ENCODE peak calls at places on chromosomes 16 and 17, in nine cellular contexts. C, Q, G, O, N, X, T, E and W are unnamed samples.

GRCh38 chr17:60086822-60087591 is 8.3 kb upstream of the HEATR6 start:
- DNase-seq in E (no peak), T (no peak), X (peak), C (no peak), O (no peak), N (no peak), Q (no peak), G (peak), W (no peak)

GRCh38 chr16:983044-984030 is 1.8 kb downstream of the SOX8 start:
- DNase-seq in X (no peak), O (no peak), N (no peak), Q (no peak), T (no peak), C (no peak), G (no peak), E (no peak), W (no peak)

GRCh38 chr17:71801301-71801700 is 319.5 kb upstream of the SOX9 start:
- DNase-seq in N (no peak), X (no peak), Q (no peak), E (no peak), O (no peak), T (no peak), G (no peak), C (no peak), W (no peak)

GRCh38 chr17:5571281-5571680 is 13.0 kb downstream of the NLRP1 start:
- DNase-seq in Q (no peak), X (no peak), E (no peak), N (no peak), G (no peak), C (no peak), T (no peak), O (no peak), W (no peak)

GRCh38 chr17:80045703-80046102 is 9.3 kb downstream of the CCDC40 start:
- DNase-seq in G (no peak), E (no peak), Q (no peak), X (no peak), O (no peak), C (no peak), N (no peak), T (no peak), W (no peak)

GRCh38 chr16:89961920-89962319 is 13.4 kb downstream of the DEF8 start:
- DNase-seq in N (no peak), G (peak), O (no peak), T (no peak), Q (no peak), E (no peak), X (no peak), C (no peak), W (no peak)

GRCh38 chr17:64209983-64210382 is 53.1 kb downstream of the TEX2 start:
- DNase-seq in O (no peak), E (no peak), G (no peak), T (no peak), X (no peak), C (no peak), Q (no peak), N (no peak), W (no peak)

GRCh38 chr17:56939869-56940484 is 20.9 kb downstream of the COIL start:
- DNase-seq in G (no peak), X (no peak), C (no peak), T (peak), Q (no peak), N (peak), E (no peak), O (no peak), W (no peak)

GRCh38 chr17:34542700-34543336 is 36.6 kb upstream of the TMEM132E start:
- DNase-seq in O (peak), C (no peak), T (no peak), X (peak), Q (no peak), E (no peak), N (no peak), G (no peak), W (no peak)

GRCh38 chr16:55418586-55418985 is 60.4 kb upstream of the MMP2 start:
- DNase-seq in X (no peak), Q (no peak), O (no peak), C (no peak), N (no peak), T (no peak), G (no peak), E (no peak), W (no peak)

GRCh38 chr16:86391486-86391885 is 118.8 kb upstream of the FOXF1 start:
- DNase-seq in X (no peak), T (no peak), O (no peak), G (no peak), N (no peak), C (no peak), E (no peak), Q (no peak), W (no peak)

GRCh38 chr17:28267720-28268609 is 51.0 kb upstream of the TMEM97 start:
- DNase-seq in N (no peak), G (no peak), T (no peak), O (no peak), X (no peak), E (no peak), C (no peak), Q (no peak), W (no peak)

GRCh38 chr17:10127819-10128375 is 70.5 kb downstream of the GAS7 start:
- DNase-seq in Q (no peak), G (peak), T (no peak), C (no peak), E (peak), N (peak), X (peak), O (peak), W (peak)

GRCh38 chr16:23286131-23286532 is 16.0 kb upstream of the SCNN1B start:
- DNase-seq in G (no peak), T (no peak), C (no peak), Q (no peak), O (no peak), E (no peak), N (no peak), X (no peak), W (no peak)

GRCh38 chr16:23284584-23284983 is 17.5 kb upstream of the SCNN1B start:
- DNase-seq in O (no peak), Q (no peak), X (no peak), C (no peak), T (no peak), E (no peak), N (no peak), G (no peak), W (no peak)

GRCh38 chr16:23283571-23283970 is 18.5 kb upstream of the SCNN1B start:
- DNase-seq in N (no peak), G (no peak), O (no peak), C (no peak), E (no peak), T (no peak), X (no peak), Q (no peak), W (no peak)

GRCh38 chr16:23280483-23280967 is 21.6 kb upstream of the SCNN1B start:
- DNase-seq in X (no peak), T (no peak), E (no peak), C (no peak), G (no peak), N (no peak), Q (no peak), O (no peak), W (no peak)

DNA sequence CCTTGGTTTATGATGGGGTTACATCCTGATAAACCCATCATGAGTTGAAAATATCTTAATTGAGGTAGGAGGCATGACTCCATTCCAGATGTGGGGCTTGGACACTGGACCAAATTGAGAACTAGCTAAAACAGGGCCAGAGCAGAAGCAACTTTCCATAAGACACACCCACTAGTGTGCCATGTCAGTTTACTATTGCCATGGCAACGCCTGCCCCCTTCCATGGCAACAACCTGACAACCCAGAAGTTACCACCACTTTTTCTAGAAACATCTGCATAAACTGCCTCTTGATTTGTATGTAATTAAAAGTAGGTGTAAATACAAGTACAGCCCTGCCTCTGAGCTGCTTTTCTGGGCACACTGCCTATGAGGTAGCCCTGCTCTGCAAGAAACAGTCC is 19.6 kb upstream of the SCNN1B start:
- DNase-seq in C (no peak), G (no peak), T (no peak), Q (no peak), O (no peak), N (no peak), E (no peak), X (no peak), W (no peak)
- H3K4me3 ChIP-seq in C (no peak), G (no peak), T (no peak), Q (no peak), O (no peak), N (no peak), E (no peak), X (no peak), W (no peak)

GRCh38 chr17:75575197-75575596 is 12.4 kb upstream of the MYO15B start:
- DNase-seq in O (no peak), E (no peak), G (peak), X (no peak), N (no peak), C (no peak), T (no peak), Q (no peak), W (no peak)

GRCh38 chr17:75575728-75576127 is 11.9 kb upstream of the MYO15B start:
- DNase-seq in Q (no peak), C (no peak), E (no peak), O (no peak), G (peak), N (no peak), X (no peak), T (no peak), W (no peak)

GRCh38 chr17:75573994-75574393 is 13.6 kb upstream of the MYO15B start:
- DNase-seq in E (no peak), T (no peak), Q (no peak), C (no peak), O (no peak), X (no peak), G (no peak), N (no peak), W (no peak)

GRCh38 chr17:75573540-75573957 is 14.1 kb upstream of the MYO15B start:
- DNase-seq in O (no peak), C (no peak), G (no peak), N (no peak), X (no peak), Q (no peak), E (no peak), T (no peak), W (no peak)

GRCh38 chr17:75574404-75575093 is 13.1 kb upstream of the MYO15B start:
- DNase-seq in O (no peak), Q (no peak), T (no peak), N (no peak), C (no peak), X (no peak), E (no peak), G (peak), W (no peak)
- H3K27ac ChIP-seq in O (no peak), Q (no peak), T (no peak), N (no peak), C (no peak), X (no peak), E (no peak), G (no peak), W (no peak)

DNA sequence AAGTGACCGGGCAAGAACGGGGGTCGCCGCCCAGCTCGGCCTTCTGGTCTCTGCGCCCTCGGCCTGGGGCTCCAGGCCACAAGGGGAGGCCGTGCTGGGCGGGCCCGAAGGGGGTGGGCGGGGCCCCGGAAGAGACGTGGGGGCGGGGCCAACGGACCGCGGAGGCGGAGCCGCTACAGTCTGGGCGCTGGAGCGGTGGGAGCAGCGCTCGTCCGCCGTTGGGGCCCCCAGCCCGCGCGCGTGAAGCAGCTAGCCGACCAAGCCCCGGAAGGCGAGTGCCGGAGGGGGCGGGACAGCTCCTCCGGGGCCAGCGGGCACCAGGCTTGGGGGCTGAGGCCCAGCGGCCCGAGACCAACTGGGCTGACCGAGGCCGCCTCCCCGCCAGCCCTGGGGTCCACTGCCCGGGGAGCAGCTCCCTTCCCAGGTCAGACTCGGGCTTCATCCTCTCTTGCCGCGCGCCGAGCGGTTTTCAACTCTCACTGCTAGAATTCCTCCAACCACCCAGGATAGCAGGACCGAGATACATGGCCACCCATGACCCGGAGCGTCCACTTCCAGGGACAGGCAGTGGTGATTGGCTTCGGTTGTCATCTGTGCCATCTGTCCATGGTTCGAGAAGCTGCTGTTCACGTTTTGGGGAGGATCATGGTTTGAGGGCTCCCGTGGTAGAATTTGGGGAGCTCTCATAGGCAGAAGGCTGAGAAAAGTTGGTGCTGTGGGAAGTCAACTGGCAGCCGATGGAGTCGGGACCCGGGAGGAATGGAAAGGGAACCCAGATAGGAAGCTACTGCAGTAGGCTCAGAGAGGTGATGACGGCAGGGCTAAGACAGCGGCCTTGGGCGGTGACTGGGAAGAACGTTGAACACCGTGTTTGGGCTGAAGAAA is 44.6 kb upstream of the LCMT1 start:
- DNase-seq in Q (peak), C (no peak), E (peak), T (no peak), G (peak), N (no peak), X (peak), O (peak), W (peak)
- TF ChIP-seq CTCF in Q (no peak), C (no peak), E (no peak), T (no peak), G (no peak), N (no peak), X (no peak), O (no peak), W (peak)

GRCh38 chr16:2471653-2472487 is 773 bp downstream of the NTN3 start:
- DNase-seq in E (no peak), N (no peak), Q (peak), T (no peak), O (no peak), G (no peak), C (no peak), X (no peak), W (no peak)

GRCh38 chr16:2470603-2471015 is 488 bp upstream of the NTN3 start:
- DNase-seq in C (no peak), E (no peak), G (no peak), X (no peak), O (no peak), N (no peak), Q (no peak), T (no peak), W (no peak)

GRCh38 chr16:2470234-2470601 is 879 bp upstream of the NTN3 start:
- DNase-seq in O (no peak), E (no peak), C (no peak), G (no peak), T (no peak), Q (no peak), N (no peak), X (no peak), W (no peak)

GRCh38 chr16:2472488-2472864 is 1.4 kb downstream of the NTN3 start:
- DNase-seq in O (no peak), G (no peak), C (no peak), X (no peak), T (no peak), N (no peak), E (no peak), Q (no peak), W (no peak)

GRCh38 chr16:2471016-2471652 is at the start of gene NTN3:
- DNase-seq in Q (no peak), E (no peak), C (no peak), O (peak), T (no peak), G (no peak), X (no peak), N (no peak), W (no peak)
- H3K4me3 ChIP-seq in Q (no peak), E (no peak), C (peak), O (no peak), T (no peak), G (peak), X (peak), N (peak), W (peak)

GRCh38 chr16:85204242-85205010 is 92.2 kb upstream of the CIBAR2 start:
- DNase-seq in T (no peak), C (no peak), Q (no peak), E (no peak), O (no peak), G (peak), X (no peak), N (peak), W (no peak)
- H3K27ac ChIP-seq in T (no peak), C (no peak), Q (no peak), E (peak), O (no peak), G (no peak), X (no peak), N (peak), W (peak)

GRCh38 chr17:73340093-73340596 is 28.3 kb upstream of the CDC42EP4 start:
- DNase-seq in Q (no peak), X (peak), E (no peak), C (no peak), O (no peak), N (peak), G (no peak), T (peak), W (no peak)
- TF ChIP-seq CTCF in Q (no peak), X (peak), E (no peak), C (no peak), O (no peak), N (peak), G (peak), T (no peak), W (no peak)

DNA sequence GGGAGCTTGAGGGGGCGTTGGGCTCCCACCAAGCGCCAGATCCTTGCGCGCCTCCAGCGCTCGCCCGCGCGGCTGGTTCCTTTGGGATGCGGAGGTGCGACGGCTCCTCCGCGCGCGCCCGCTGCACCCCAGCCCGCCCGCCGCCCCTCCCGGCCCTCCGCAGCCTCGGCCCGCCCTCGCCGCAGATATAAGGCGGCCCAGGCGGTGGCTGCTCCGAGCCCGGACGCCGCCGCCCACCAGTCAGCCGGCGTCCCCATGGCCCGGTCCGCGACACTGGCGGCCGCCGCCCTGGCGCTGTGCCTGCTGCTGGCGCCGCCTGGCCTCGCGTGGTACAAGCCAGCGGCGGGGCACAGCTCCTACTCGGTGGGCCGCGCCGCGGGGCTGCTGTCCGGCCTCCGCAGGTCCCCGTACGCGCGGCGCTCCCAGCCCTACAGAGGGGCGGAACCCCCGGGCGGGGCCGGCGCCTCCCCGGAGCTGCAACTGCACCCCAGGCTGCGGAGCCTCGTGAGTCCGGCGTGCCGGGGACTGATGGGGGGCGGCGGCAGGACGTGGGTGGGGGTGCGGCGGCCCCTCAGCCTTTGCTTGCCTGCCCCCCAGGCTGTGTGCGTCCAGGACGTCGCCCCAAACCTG is at the start of gene NPB:
- DNase-seq in T (no peak), G (peak), E (peak), O (no peak), Q (peak), N (no peak), X (no peak), C (no peak), W (no peak)
- H3K4me3 ChIP-seq in T (no peak), G (peak), E (no peak), O (peak), Q (no peak), N (peak), X (peak), C (peak), W (peak)

GRCh38 chr17:18920911-18921441 is 31.0 kb upstream of the SLC5A10 start:
- DNase-seq in G (no peak), X (no peak), E (no peak), T (no peak), O (no peak), N (no peak), Q (peak), C (no peak), W (no peak)
- H3K27ac ChIP-seq in G (peak), X (no peak), E (no peak), T (peak), O (no peak), N (no peak), Q (no peak), C (peak), W (peak)

GRCh38 chr16:10078541-10078949 is 103.7 kb downstream of the GRIN2A start:
- DNase-seq in N (no peak), O (no peak), X (no peak), T (no peak), Q (no peak), C (no peak), G (no peak), E (no peak), W (no peak)
- TF ChIP-seq CTCF in N (no peak), O (no peak), X (no peak), T (no peak), Q (no peak), C (no peak), G (no peak), E (no peak), W (no peak)

GRCh38 chr17:16649585-16649984 is 4.1 kb downstream of the ZNF624 start:
- DNase-seq in Q (no peak), O (no peak), E (no peak), T (no peak), G (no peak), N (no peak), C (no peak), X (no peak), W (no peak)

GRCh38 chr17:16652847-16653366 is 743 bp downstream of the ZNF624 start:
- DNase-seq in Q (no peak), G (no peak), N (no peak), C (no peak), T (peak), O (no peak), X (no peak), E (no peak), W (no peak)

GRCh38 chr17:16653367-16654041 is at the start of gene ZNF624:
- DNase-seq in O (peak), N (peak), C (peak), G (peak), X (peak), T (peak), E (peak), Q (peak), W (peak)

DNA sequence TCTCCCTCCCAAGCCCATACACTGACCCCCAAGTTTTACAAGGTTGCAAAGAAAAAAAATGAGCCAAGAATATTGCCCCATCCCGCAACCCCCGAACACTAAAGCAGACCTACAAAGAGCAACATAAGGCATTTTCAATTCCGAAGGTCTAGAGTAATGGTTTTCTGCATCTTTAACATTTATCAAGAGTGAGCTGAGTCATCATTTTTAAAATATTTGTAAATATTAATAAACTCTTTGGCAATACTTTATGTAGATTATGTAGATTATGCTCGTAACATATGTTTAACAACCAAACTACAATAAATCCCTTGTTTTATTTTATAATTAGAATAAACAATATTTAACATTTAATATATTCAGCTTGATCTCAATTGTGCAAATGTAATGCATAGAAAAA is 1.4 kb downstream of the ZNF624 start:
- DNase-seq in G (no peak), O (no peak), Q (no peak), X (no peak), N (no peak), C (no peak), E (no peak), T (no peak), W (no peak)
- H3K4me3 ChIP-seq in G (no peak), O (no peak), Q (no peak), X (no peak), N (peak), C (no peak), E (no peak), T (peak), W (no peak)